ENCODE peak calls at places on chromosomes 11 and 22, in four cellular contexts. Y is WTC11, C is GM12878, F is HepG2. O is an unnamed sample.

GRCh38 chr22:37639070-37639760 is at the start of gene SH3BP1:
- DNase-seq in F (peak), Y (peak), C (no peak), O (peak)

GRCh38 chr11:11608783-11609232 is 13.0 kb downstream of the GALNT18 start:
- DNase-seq in Y (no peak), F (no peak), C (no peak), O (no peak)

GRCh38 chr22:49081926-49082325 is 745.7 kb downstream of the BRD1 start:
- DNase-seq in F (no peak), Y (no peak), C (no peak), O (no peak)

GRCh38 chr22:30182365-30182764 is 64.2 kb downstream of the LIF start:
- DNase-seq in F (peak), Y (no peak), C (no peak), O (peak)

GRCh38 chr11:122226810-122227379 is 110.9 kb upstream of the BLID start:
- DNase-seq in C (no peak), F (no peak), Y (no peak), O (no peak)

GRCh38 chr11:43697679-43698078 is 17.1 kb downstream of the HSD17B12 start:
- DNase-seq in C (no peak), Y (no peak), F (no peak), O (no peak)

GRCh38 chr11:33946930-33947329 is 55.1 kb upstream of the LMO2 start:
- DNase-seq in C (no peak), F (no peak), Y (no peak), O (no peak)

GRCh38 chr11:3341298-3341697 is 37.6 kb downstream of the ZNF195 start:
- DNase-seq in F (peak), C (no peak), Y (peak), O (peak)

GRCh38 chr11:79375818-79376550 is 64.8 kb downstream of the TENM4 start:
- DNase-seq in Y (peak), C (no peak), F (no peak), O (no peak)

GRCh38 chr11:1041936-1042608 is 5.6 kb upstream of the MUC6 start:
- DNase-seq in Y (no peak), C (no peak), F (peak), O (peak)

GRCh38 chr11:23502389-23502788 is 642.1 kb upstream of the CCDC179 start:
- DNase-seq in Y (no peak), F (no peak), C (no peak), O (no peak)
- TF ChIP-seq MAX in Y (no peak), F (no peak), C (no peak), O (no peak)

GRCh38 chr11:77530879-77531278 is 57.0 kb upstream of the PAK1 start:
- DNase-seq in Y (no peak), C (no peak), F (no peak), O (no peak)
- TF ChIP-seq NR2C2 in Y (no peak), C (no peak), F (no peak), O (no peak)

GRCh38 chr11:91823252-91823830 is 401.3 kb upstream of the FAT3 start:
- DNase-seq in Y (no peak), C (no peak), F (no peak), O (no peak)

GRCh38 chr11:91822805-91823204 is 401.8 kb upstream of the FAT3 start:
- DNase-seq in F (no peak), Y (no peak), C (no peak), O (no peak)

GRCh38 chr11:91820709-91821108 is 403.9 kb upstream of the FAT3 start:
- DNase-seq in F (no peak), Y (no peak), C (no peak), O (no peak)

GRCh38 chr11:91819195-91819594 is 405.4 kb upstream of the FAT3 start:
- DNase-seq in Y (no peak), F (no peak), C (no peak), O (no peak)

GRCh38 chr11:91819743-91820142 is 404.9 kb upstream of the FAT3 start:
- DNase-seq in Y (no peak), C (no peak), F (no peak), O (no peak)
- TF ChIP-seq MAX in Y (no peak), C (no peak), F (no peak), O (no peak)

GRCh38 chr22:39408807-39409206 is 9.2 kb downstream of the TAB1 start:
- DNase-seq in F (no peak), C (no peak), Y (no peak), O (no peak)

GRCh38 chr22:39408173-39408572 is 8.6 kb downstream of the TAB1 start:
- DNase-seq in F (no peak), Y (no peak), C (no peak), O (no peak)

GRCh38 chr22:39414377-39414776 is 14.8 kb downstream of the TAB1 start:
- DNase-seq in C (no peak), Y (no peak), F (no peak), O (no peak)

GRCh38 chr22:39405346-39406085 is 5.9 kb downstream of the TAB1 start:
- DNase-seq in C (no peak), Y (no peak), F (no peak), O (no peak)

GRCh38 chr22:39409630-39410029 is 10.1 kb downstream of the TAB1 start:
- DNase-seq in Y (no peak), C (no peak), F (no peak), O (no peak)
- TF ChIP-seq NR2C2 in Y (no peak), C (no peak), F (no peak), O (no peak)

GRCh38 chr11:115696472-115697011 is 192.3 kb upstream of the CADM1 start:
- DNase-seq in C (no peak), Y (no peak), F (no peak), O (no peak)

GRCh38 chr11:115699326-115699725 is 195.1 kb upstream of the CADM1 start:
- DNase-seq in Y (no peak), F (no peak), C (no peak), O (no peak)

GRCh38 chr11:115693002-115693401 is 188.8 kb upstream of the CADM1 start:
- DNase-seq in F (no peak), Y (peak), C (no peak), O (no peak)

GRCh38 chr11:115698243-115698642 is 194.0 kb upstream of the CADM1 start:
- DNase-seq in Y (no peak), F (no peak), C (no peak), O (no peak)

DNA sequence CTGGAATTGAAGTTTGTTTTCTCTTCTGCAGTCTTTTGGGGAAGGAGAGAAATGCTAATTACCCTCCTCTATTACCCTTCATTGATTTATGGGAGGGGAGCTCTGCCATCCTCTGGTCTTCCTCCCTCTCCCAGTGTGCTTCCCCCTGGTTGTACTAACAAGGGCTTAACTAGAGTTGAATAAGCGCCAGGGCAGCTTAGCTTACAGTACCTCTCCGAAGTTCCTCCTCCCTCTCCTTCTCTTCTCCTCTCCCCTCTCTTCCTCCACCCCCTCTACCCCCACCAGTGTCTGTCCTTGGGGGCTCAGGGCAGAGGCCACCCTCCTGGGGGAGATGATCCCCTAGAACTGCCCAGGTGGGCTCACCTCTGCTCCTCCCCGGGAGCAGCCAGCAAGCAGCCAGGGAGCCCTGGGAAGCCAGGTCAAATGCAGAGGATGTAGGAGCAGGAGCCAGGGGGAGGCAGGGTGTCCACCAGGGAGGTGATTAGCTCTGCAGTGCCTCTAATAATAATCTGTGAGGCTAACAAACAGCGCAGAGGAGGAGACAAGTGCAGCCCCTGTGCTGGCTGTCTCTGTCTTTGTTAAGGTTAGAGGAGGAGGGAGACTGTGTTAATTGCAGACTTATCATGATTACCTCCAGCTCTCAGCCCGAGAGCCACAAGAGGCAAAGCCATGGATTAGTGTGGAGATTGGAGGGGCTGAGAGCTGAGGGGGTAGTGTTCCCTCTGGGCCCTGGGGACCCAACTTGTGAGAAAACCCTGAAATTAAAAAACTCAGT is 191.6 kb upstream of the CADM1 start:
- DNase-seq in C (no peak), F (no peak), Y (no peak), O (no peak)
- TF ChIP-seq MAX in C (no peak), F (no peak), Y (no peak), O (no peak)

GRCh38 chr22:47029244-47030001 is 267.0 kb downstream of the TBC1D22A start:
- DNase-seq in F (no peak), Y (no peak), C (no peak), O (no peak)
- TF ChIP-seq NR2C2 in F (no peak), Y (no peak), C (no peak), O (no peak)

GRCh38 chr11:20351870-20352269 is 11.6 kb upstream of the HTATIP2 start:
- DNase-seq in C (no peak), F (no peak), Y (no peak), O (no peak)

GRCh38 chr11:20351151-20351550 is 12.4 kb upstream of the HTATIP2 start:
- DNase-seq in C (no peak), Y (no peak), F (no peak), O (no peak)

GRCh38 chr11:20355221-20356219 is 8.0 kb upstream of the HTATIP2 start:
- DNase-seq in C (no peak), Y (peak), F (peak), O (peak)

GRCh38 chr11:20357150-20357549 is 6.4 kb upstream of the HTATIP2 start:
- DNase-seq in F (no peak), C (no peak), Y (no peak), O (no peak)

GRCh38 chr11:20353829-20354434 is 9.6 kb upstream of the HTATIP2 start:
- DNase-seq in F (peak), C (no peak), Y (peak), O (peak)
- TF ChIP-seq MAX in F (no peak), C (no peak), Y (no peak), O (no peak)

O was measured in K562.